ENCODE peak calls at places on chromosomes 1 and 21, in four cellular contexts. W, I, F and B are unnamed samples.

GRCh38 chr1:190479028-190479427 is 1.4 kb upstream of the BRINP3 start:
- DNase-seq in F (peak), I (no peak), W (peak), B (no peak)

GRCh38 chr1:173489149-173489600 is 12.0 kb downstream of the PRDX6 start:
- DNase-seq in I (peak), W (peak), F (peak), B (no peak)

GRCh38 chr1:201602413-201603265 is 63.7 kb downstream of the NAV1 start:
- DNase-seq in F (no peak), I (no peak), W (peak), B (no peak)

GRCh38 chr1:22176258-22176657 is 33.4 kb upstream of the WNT4 start:
- DNase-seq in I (no peak), W (no peak), F (no peak), B (no peak)

GRCh38 chr1:62841587-62842169 is 57.7 kb downstream of the ATG4C start:
- DNase-seq in F (peak), I (no peak), W (peak), B (peak)

GRCh38 chr1:10782491-10783244 is 13.8 kb downstream of the CASZ1 start:
- DNase-seq in W (no peak), I (no peak), F (no peak), B (no peak)

GRCh38 chr1:178864326-178864725 is 6.6 kb downstream of the ANGPTL1 start:
- DNase-seq in W (peak), F (no peak), I (no peak), B (no peak)

GRCh38 chr1:115237507-115237906 is 100.5 kb downstream of the NGF start:
- DNase-seq in F (no peak), I (no peak), W (peak), B (no peak)

GRCh38 chr1:2404142-2404889 is 8.0 kb downstream of the PEX10 start:
- DNase-seq in W (no peak), F (no peak), I (no peak), B (no peak)

GRCh38 chr1:2403273-2403672 is 9.1 kb downstream of the PEX10 start:
- DNase-seq in W (no peak), F (no peak), I (no peak), B (no peak)

GRCh38 chr1:2400950-2401649 is 9.5 kb downstream of the RER1 start:
- DNase-seq in W (no peak), I (no peak), F (peak), B (no peak)

GRCh38 chr1:2400576-2400909 is 8.9 kb downstream of the RER1 start:
- DNase-seq in I (no peak), W (no peak), F (no peak), B (no peak)

GRCh38 chr1:2402420-2402819 is 9.9 kb downstream of the PEX10 start:
- DNase-seq in F (no peak), I (no peak), W (no peak), B (no peak)
- H3K18ac ChIP-seq in F (no peak), I (no peak), W (no peak), B (no peak)

GRCh38 chr1:14659913-14660312 is 61.4 kb downstream of the KAZN start:
- DNase-seq in W (no peak), I (no peak), F (no peak), B (no peak)
- H3K18ac ChIP-seq in W (no peak), I (no peak), F (no peak), B (no peak)

GRCh38 chr1:54376085-54377039 is 29.8 kb downstream of the SSBP3 start:
- DNase-seq in I (no peak), W (no peak), F (peak), B (no peak)
- H3K18ac ChIP-seq in I (no peak), W (no peak), F (peak), B (peak)

DNA sequence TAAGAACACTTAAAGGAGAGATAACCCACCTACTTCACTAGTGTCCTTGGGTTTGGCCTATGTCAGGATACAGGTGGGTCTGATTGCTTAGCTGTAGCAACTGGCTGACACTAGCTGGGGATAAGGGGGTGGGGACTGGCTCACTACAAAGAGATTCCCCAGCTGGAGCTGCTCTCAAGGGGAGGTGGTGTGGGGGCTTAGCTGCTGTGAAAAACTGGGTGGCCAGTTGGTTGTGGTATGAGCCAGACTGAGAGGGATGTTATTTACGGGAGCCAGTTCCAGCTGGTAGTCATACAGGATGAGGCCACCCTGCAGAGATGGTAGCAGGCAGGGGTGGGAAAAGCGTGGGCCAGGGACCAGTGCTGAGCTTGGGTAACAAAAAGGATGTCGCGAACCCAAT is 203.9 kb upstream of the C21orf91 start:
- DNase-seq in W (no peak), F (peak), I (peak), B (no peak)
- H3K18ac ChIP-seq in W (no peak), F (no peak), I (no peak), B (no peak)